ENCODE peak calls at places on chromosomes 12 and 14, in ten cellular contexts. X is IMR-90; M is osteoblast; T is tibial artery; D is fibroblast of lung; K is CD4-positive, CD25-positive, alpha-beta regulatory T cell; S is CD4-positive, alpha-beta memory T cell; F is thyroid gland; B is mesendoderm; A is RWPE2. E is an unnamed sample. For H3K36me3, the result is how much of the 10 kb centered on the place peaks cover.

GRCh38 chr12:53143355-53143754 is 37.2 kb upstream of the ZNF740 start:
- DNase-seq in X (no peak), M (no peak), T (no peak), D (no peak), K (no peak), S (no peak), F (no peak), B (peak), A (no peak), E (peak)

GRCh38 chr12:85823436-85824179 is 12.6 kb downstream of the RASSF9 start:
- DNase-seq in X (peak), M (peak), T (no peak), D (peak), K (no peak), S (no peak), F (no peak), B (no peak), A (no peak), E (no peak)

GRCh38 chr12:63499567-63499966 is 168.7 kb downstream of the DPY19L2 start:
- DNase-seq in X (no peak), M (no peak), T (no peak), D (no peak), K (no peak), S (no peak), F (no peak), B (no peak), A (no peak), E (no peak)

GRCh38 chr14:24408764-24409163 is 10.0 kb downstream of the NYNRIN start:
- DNase-seq in X (no peak), M (no peak), T (no peak), D (peak), K (no peak), S (no peak), F (no peak), B (no peak), A (no peak), E (peak)

GRCh38 chr12:3380200-3381020 is 110.6 kb upstream of the PRMT8 start:
- DNase-seq in X (no peak), M (peak), T (no peak), D (no peak), K (no peak), S (no peak), F (no peak), B (no peak), A (no peak), E (no peak)

GRCh38 chr12:131825146-131825892 is 2.9 kb upstream of the MMP17 start:
- DNase-seq in X (no peak), M (peak), T (no peak), D (peak), K (no peak), S (no peak), F (no peak), B (no peak), A (no peak), E (no peak)

GRCh38 chr12:24256636-24257150 is 307.2 kb upstream of the SOX5 start:
- DNase-seq in X (no peak), M (no peak), T (no peak), D (no peak), K (no peak), S (no peak), F (no peak), B (peak), A (no peak), E (peak)

GRCh38 chr12:2834581-2835491 is at the start of gene NRIP2:
- DNase-seq in X (peak), M (no peak), T (no peak), D (peak), K (no peak), S (no peak), F (peak), B (peak), A (no peak), E (peak)

GRCh38 chr12:41409628-41410027 is 221.5 kb downstream of the PDZRN4 start:
- DNase-seq in X (no peak), M (no peak), T (no peak), D (no peak), K (no peak), S (no peak), F (no peak), B (peak), A (no peak), E (no peak)

GRCh38 chr14:50812180-50812579 is 18.8 kb downstream of the NIN start:
- DNase-seq in X (no peak), M (no peak), T (no peak), D (no peak), K (no peak), S (no peak), F (no peak), B (no peak), A (no peak), E (no peak)

GRCh38 chr14:52325126-52325525 is 11.0 kb downstream of the PTGER2 start:
- DNase-seq in X (peak), M (no peak), T (no peak), D (no peak), K (peak), S (no peak), F (no peak), B (no peak), A (no peak), E (no peak)

GRCh38 chr12:12975322-12976077 is 23.5 kb upstream of the GPRC5D start:
- DNase-seq in X (peak), M (peak), T (peak), D (peak), K (peak), S (no peak), F (peak), B (peak), A (no peak), E (peak)

GRCh38 chr14:33555710-33556350 is 395.0 kb downstream of the EGLN3 start:
- DNase-seq in X (no peak), M (no peak), T (no peak), D (no peak), K (no peak), S (no peak), F (no peak), B (no peak), A (no peak), E (no peak)

GRCh38 chr14:56202256-56202655 is 84.0 kb downstream of the PELI2 start:
- DNase-seq in X (no peak), M (no peak), T (no peak), D (no peak), K (peak), S (no peak), F (no peak), B (peak), A (no peak), E (no peak)

GRCh38 chr12:18752280-18752920 is 14.5 kb downstream of the CAPZA3 start:
- DNase-seq in X (peak), M (peak), T (no peak), D (peak), K (no peak), S (no peak), F (no peak), B (peak), A (no peak), E (peak)

DNA sequence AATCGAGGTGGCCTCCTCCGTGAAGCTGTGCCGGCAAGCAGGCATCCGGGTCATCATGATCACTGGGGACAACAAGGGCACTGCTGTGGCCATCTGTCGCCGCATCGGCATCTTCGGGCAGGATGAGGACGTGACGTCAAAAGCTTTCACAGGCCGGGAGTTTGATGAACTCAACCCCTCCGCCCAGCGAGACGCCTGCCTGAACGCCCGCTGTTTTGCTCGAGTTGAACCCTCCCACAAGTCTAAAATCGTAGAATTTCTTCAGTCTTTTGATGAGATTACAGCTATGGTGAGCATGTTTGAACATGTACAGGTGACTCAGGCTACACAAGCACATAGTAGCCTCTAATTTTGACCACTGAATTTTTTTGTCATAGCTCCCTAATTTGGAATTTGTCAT is 59.7 kb downstream of the ATP2A2 start:
- DNase-seq in X (no peak), M (no peak), T (no peak), D (no peak), K (no peak), S (no peak), F (peak), B (no peak), A (no peak), E (no peak)
- H3K36me3 ChIP-seq in X (half or more), M (half or more), T (half or more), D (half or more), K (half or more), S (half or more), F (half or more), B (under half), A (half or more), E (half or more)

DNA sequence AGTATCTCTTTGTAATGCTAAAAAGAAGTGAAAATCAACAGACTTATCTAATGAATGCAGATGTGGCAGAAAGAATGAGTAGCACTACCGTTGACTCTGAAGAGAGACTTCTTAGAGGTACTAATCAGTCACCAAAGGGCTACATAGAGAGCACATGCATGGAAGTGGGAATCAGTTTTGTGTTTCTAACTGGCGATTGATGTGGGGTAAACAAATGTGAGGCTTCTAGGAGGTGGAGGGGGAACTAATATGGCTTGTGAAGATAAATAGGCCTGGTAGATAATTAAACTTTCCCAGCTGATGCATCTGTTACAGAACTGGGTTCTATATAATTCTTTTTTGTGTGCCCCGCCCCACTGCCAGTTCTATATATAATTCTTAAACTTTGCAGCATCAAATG is 10.6 kb downstream of the COCH start:
- DNase-seq in X (no peak), M (no peak), T (no peak), D (no peak), K (no peak), S (no peak), F (no peak), B (no peak), A (no peak), E (no peak)
- H3K36me3 ChIP-seq in X (under half), M (under half), T (under half), D (under half), K (under half), S (under half), F (under half), B (under half), A (under half), E (under half)

GRCh38 chr14:99905121-99905520 is 111.9 kb downstream of the EML1 start:
- DNase-seq in X (no peak), M (no peak), T (no peak), D (no peak), K (no peak), S (no peak), F (no peak), B (no peak), A (no peak), E (no peak)

GRCh38 chr14:99910337-99911268 is 117.4 kb downstream of the EML1 start:
- DNase-seq in X (peak), M (peak), T (no peak), D (peak), K (no peak), S (no peak), F (no peak), B (no peak), A (no peak), E (no peak)

GRCh38 chr14:99908653-99909250 is 115.5 kb downstream of the EML1 start:
- DNase-seq in X (no peak), M (no peak), T (no peak), D (no peak), K (no peak), S (no peak), F (no peak), B (no peak), A (no peak), E (no peak)

GRCh38 chr14:99907761-99908652 is 114.8 kb downstream of the EML1 start:
- DNase-seq in X (no peak), M (no peak), T (no peak), D (no peak), K (no peak), S (no peak), F (no peak), B (no peak), A (no peak), E (no peak)

DNA sequence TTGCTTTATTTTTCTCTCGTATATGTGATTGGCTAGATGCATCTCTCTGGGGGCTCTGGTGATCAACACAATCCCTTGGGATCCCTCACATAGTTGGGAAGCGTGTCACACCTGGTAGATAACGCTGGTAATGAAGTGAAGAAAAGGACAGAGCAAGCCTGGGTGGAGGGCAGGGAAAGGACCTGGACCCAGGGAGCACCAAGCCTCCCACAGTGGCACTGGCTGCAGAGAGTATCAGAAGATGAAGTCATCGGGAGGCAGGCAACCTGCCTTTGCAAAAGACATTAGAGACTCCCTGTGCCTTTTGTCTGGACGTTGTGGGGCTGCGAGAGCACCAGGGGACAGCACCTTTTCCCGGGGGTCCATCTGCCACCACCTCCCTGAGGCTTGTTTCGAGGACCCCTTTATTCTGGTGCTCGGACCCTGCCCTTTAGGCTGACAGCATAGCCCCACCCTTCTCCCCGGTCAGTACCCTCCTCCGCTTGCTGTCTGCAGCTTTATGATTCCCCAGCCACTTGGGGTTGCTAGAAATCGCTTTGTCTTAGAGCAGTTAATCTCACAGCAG is 116.4 kb downstream of the EML1 start:
- DNase-seq in X (no peak), M (peak), T (no peak), D (no peak), K (no peak), S (no peak), F (no peak), B (peak), A (no peak), E (no peak)
- H3K36me3 ChIP-seq in X (under half), M (under half), T (under half), D (under half), K (under half), S (under half), F (under half), B (under half), A (under half), E (under half)

DNA sequence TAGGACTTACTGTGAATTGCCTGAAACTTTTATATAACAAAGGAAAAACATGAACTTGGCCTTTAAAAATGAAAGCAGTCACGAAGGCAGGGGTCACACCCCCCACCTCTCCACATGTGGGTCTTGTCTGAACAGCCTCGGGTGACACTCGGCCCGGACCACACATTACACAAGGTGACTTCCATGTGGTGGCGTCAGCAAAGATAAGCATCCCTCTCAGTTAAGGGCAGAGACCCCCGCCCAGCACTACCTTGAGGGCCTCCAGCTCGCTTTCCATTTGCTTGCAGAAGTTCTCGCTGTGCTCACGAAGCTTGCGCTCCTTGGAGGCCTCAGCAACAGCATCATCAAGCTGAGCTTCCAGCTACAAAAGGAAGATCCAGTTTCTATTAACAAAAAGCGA is 47.4 kb downstream of the AMN start:
- DNase-seq in X (no peak), M (no peak), T (no peak), D (no peak), K (no peak), S (no peak), F (no peak), B (no peak), A (no peak), E (no peak)
- H3K36me3 ChIP-seq in X (half or more), M (half or more), T (half or more), D (under half), K (under half), S (under half), F (half or more), B (under half), A (half or more), E (under half)

DNA sequence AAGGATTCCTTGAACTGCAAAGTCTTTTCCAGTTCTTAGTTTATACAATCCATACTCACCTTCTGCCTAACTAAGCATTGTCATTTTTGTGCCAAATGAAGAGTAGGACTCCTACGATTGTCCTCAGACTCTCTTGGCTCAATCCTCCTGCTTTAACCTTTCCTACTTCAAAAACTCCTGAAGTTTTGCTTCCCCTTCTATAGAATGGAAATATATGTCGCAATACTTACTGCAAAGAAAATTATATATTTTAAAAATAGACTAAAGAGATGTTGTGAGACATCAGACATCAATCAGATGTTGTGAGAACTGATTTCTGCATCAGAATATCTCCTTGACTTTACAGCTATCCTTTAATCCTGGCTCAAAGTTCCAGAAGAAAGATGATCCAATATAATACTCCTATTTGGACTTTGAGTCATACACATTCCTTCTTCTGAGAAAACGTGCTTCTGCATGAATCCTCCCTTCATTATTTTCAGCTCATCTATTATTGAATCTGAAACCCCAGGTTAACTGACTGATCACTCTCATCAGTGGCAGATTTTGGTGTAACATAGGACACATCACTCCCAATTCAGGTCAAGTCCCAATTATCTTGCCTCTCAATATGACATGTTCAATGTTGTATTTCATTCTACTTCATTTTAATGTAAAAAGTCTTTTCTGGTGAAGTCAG is 48.8 kb downstream of the A2M start:
- DNase-seq in X (no peak), M (no peak), T (no peak), D (no peak), K (no peak), S (no peak), F (no peak), B (no peak), A (no peak), E (no peak)
- H3K36me3 ChIP-seq in X (under half), M (under half), T (under half), D (under half), K (under half), S (under half), F (under half), B (under half), A (under half), E (under half)

E was measured in H7.